ENCODE peak calls at places on chromosomes 16 and 17, in five cellular contexts. One of them, this sample, is unnamed.

GRCh38 chr17:34781071-34781470 is 180.2 kb downstream of the CCT6B start:
- DNase-seq in naive B cell: no peak
- DNase-seq in progenitor cell of endocrine pancreas: no peak
- DNase-seq in erythroblast: no peak
- DNase-seq in fibroblast of lung: no peak
- DNase-seq in this sample: no peak

GRCh38 chr16:78146807-78147206 is 47.4 kb downstream of the WWOX start:
- DNase-seq in fibroblast of lung: no peak
- DNase-seq in erythroblast: no peak
- DNase-seq in naive B cell: no peak
- DNase-seq in progenitor cell of endocrine pancreas: no peak
- DNase-seq in this sample: no peak

GRCh38 chr17:80432961-80433550 is 18.1 kb downstream of the ENDOV start:
- DNase-seq in fibroblast of lung: no peak
- DNase-seq in erythroblast: no peak
- DNase-seq in naive B cell: no peak
- DNase-seq in progenitor cell of endocrine pancreas: no peak
- DNase-seq in this sample: no peak

GRCh38 chr17:38609280-38610031 is 3.7 kb upstream of the SRCIN1 start:
- DNase-seq in erythroblast: no peak
- DNase-seq in fibroblast of lung: no peak
- DNase-seq in naive B cell: no peak
- DNase-seq in progenitor cell of endocrine pancreas: no peak
- DNase-seq in this sample: no peak

GRCh38 chr17:76917829-76918228 is 49.6 kb downstream of the MGAT5B start:
- DNase-seq in fibroblast of lung: no peak
- DNase-seq in naive B cell: no peak
- DNase-seq in erythroblast: no peak
- DNase-seq in progenitor cell of endocrine pancreas: no peak
- DNase-seq in this sample: no peak

GRCh38 chr16:10607157-10607556 is 26.8 kb upstream of the EMP2 start:
- DNase-seq in naive B cell: no peak
- DNase-seq in erythroblast: no peak
- DNase-seq in progenitor cell of endocrine pancreas: no peak
- DNase-seq in fibroblast of lung: no peak
- DNase-seq in this sample: no peak

GRCh38 chr16:17354121-17354750 is 116.5 kb downstream of the XYLT1 start:
- DNase-seq in fibroblast of lung: no peak
- DNase-seq in naive B cell: no peak
- DNase-seq in progenitor cell of endocrine pancreas: no peak
- DNase-seq in erythroblast: no peak
- DNase-seq in this sample: peak

GRCh38 chr17:39027037-39027436 is 59.8 kb upstream of the FBXO47 start:
- DNase-seq in erythroblast: peak
- DNase-seq in naive B cell: no peak
- DNase-seq in fibroblast of lung: peak
- DNase-seq in progenitor cell of endocrine pancreas: peak
- DNase-seq in this sample: no peak

GRCh38 chr16:67529639-67530012 is 997 bp downstream of the RIPOR1 start:
- DNase-seq in erythroblast: peak
- DNase-seq in fibroblast of lung: peak
- DNase-seq in naive B cell: no peak
- DNase-seq in progenitor cell of endocrine pancreas: no peak
- DNase-seq in this sample: no peak

GRCh38 chr17:63282455-63282854 is 163.7 kb downstream of the CYB561 start:
- DNase-seq in erythroblast: no peak
- DNase-seq in progenitor cell of endocrine pancreas: no peak
- DNase-seq in fibroblast of lung: no peak
- DNase-seq in naive B cell: peak
- DNase-seq in this sample: no peak